ENCODE peak calls at places on chromosome 16, in eight cellular contexts. T, Z, Q, I, W, U, J and H are unnamed samples.

GRCh38 chr16:75483222-75483621 is 12.0 kb downstream of the CHST6 start:
- DNase-seq in T (no peak), Z (no peak), Q (no peak), I (no peak), W (no peak), U (no peak), J (no peak), H (no peak)

GRCh38 chr16:22270525-22270924 is 26.7 kb upstream of the POLR3E start:
- DNase-seq in T (no peak), Z (no peak), Q (no peak), I (no peak), W (no peak), U (peak), J (peak), H (no peak)

GRCh38 chr16:75011634-75012307 is 12.9 kb downstream of the ZNRF1 start:
- DNase-seq in T (peak), Z (no peak), Q (no peak), I (peak), W (no peak), U (peak), J (peak), H (peak)

GRCh38 chr16:72947379-72948237 is 100.3 kb downstream of the ZFHX3 start:
- DNase-seq in T (no peak), Z (no peak), Q (no peak), I (no peak), W (no peak), U (peak), J (peak), H (no peak)

GRCh38 chr16:85348921-85349334 is 236.7 kb upstream of the CIBAR2 start:
- DNase-seq in T (no peak), Z (no peak), Q (no peak), I (no peak), W (no peak), U (no peak), J (no peak), H (no peak)

GRCh38 chr16:65896448-65897153 is 469.9 kb upstream of the CDH5 start:
- DNase-seq in T (no peak), Z (no peak), Q (no peak), I (no peak), W (no peak), U (no peak), J (no peak), H (no peak)

GRCh38 chr16:11462861-11463260 is 117.6 kb downstream of the RMI2 start:
- DNase-seq in T (no peak), Z (no peak), Q (no peak), I (no peak), W (no peak), U (no peak), J (no peak), H (no peak)

GRCh38 chr16:2814757-2815298 is 2.2 kb upstream of the PRSS21 start:
- DNase-seq in T (no peak), Z (no peak), Q (no peak), I (no peak), W (no peak), U (no peak), J (no peak), H (no peak)

GRCh38 chr16:70433456-70434103 is 5.3 kb downstream of the ST3GAL2 start:
- DNase-seq in T (peak), Z (no peak), Q (no peak), I (peak), W (no peak), U (peak), J (peak), H (no peak)

GRCh38 chr16:50151744-50152143 is 1.4 kb upstream of the TENT4B start:
- DNase-seq in T (no peak), Z (no peak), Q (peak), I (no peak), W (no peak), U (no peak), J (no peak), H (no peak)

GRCh38 chr16:54430491-54431030 is 144.0 kb upstream of the IRX3 start:
- DNase-seq in T (no peak), Z (no peak), Q (no peak), I (no peak), W (no peak), U (peak), J (peak), H (no peak)

GRCh38 chr16:58426095-58426494 is 33.8 kb downstream of the GINS3 start:
- DNase-seq in T (peak), Z (no peak), Q (peak), I (no peak), W (peak), U (no peak), J (no peak), H (peak)

GRCh38 chr16:70410736-70411135 is 28.2 kb downstream of the ST3GAL2 start:
- DNase-seq in T (no peak), Z (no peak), Q (no peak), I (no peak), W (no peak), U (peak), J (no peak), H (no peak)